ENCODE peak calls at places on chromosome 1, in nine cellular contexts. I is pancreas; A is OCI-LY7; E is thoracic aorta; N is BE2C; L is heart right ventricle; H is hepatocyte; J is CD8-positive, alpha-beta T cell; P is IMR-90. D is an unnamed sample. For H3K4me1, the result is how much of the 10 kb centered on the place peaks cover.

GRCh38 chr1:67347688-67348472 is 40.2 kb downstream of the IL12RB2 start:
- DNase-seq in I (no peak), A (peak), E (no peak), N (peak), L (peak), H (peak), J (no peak), P (peak), D (peak)

GRCh38 chr1:78440381-78440793 is 50.4 kb upstream of the PTGFR start:
- DNase-seq in I (no peak), A (no peak), E (no peak), N (no peak), L (no peak), H (no peak), J (no peak), P (peak), D (no peak)

GRCh38 chr1:15128077-15128476 is 25.5 kb upstream of the TMEM51 start:
- DNase-seq in I (no peak), A (no peak), E (no peak), N (no peak), L (no peak), H (no peak), J (no peak), P (no peak), D (no peak)

GRCh38 chr1:33086384-33086850 is 5.5 kb downstream of the AZIN2 start:
- DNase-seq in I (peak), A (peak), E (no peak), N (peak), L (peak), H (peak), J (peak), P (peak), D (peak)

GRCh38 chr1:245858683-245859509 is 648.2 kb downstream of the SMYD3 start:
- DNase-seq in I (no peak), A (peak), E (no peak), N (no peak), L (no peak), H (no peak), J (no peak), P (peak), D (peak)

GRCh38 chr1:164794310-164794709 is 235.3 kb downstream of the PBX1 start:
- DNase-seq in I (no peak), A (no peak), E (no peak), N (no peak), L (no peak), H (peak), J (no peak), P (peak), D (no peak)

GRCh38 chr1:113551728-113552127 is 161.4 kb downstream of the MAGI3 start:
- DNase-seq in I (no peak), A (no peak), E (no peak), N (no peak), L (no peak), H (no peak), J (no peak), P (no peak), D (no peak)

GRCh38 chr1:173863224-173864151 is 4.3 kb downstream of the GAS5 start:
- DNase-seq in I (no peak), A (peak), E (no peak), N (no peak), L (no peak), H (no peak), J (no peak), P (no peak), D (no peak)

GRCh38 chr1:43414634-43415223 is 25.0 kb downstream of the SZT2 start:
- DNase-seq in I (no peak), A (peak), E (no peak), N (peak), L (peak), H (peak), J (peak), P (peak), D (peak)

GRCh38 chr1:217911908-217912307 is 280.8 kb downstream of the SPATA17 start:
- DNase-seq in I (no peak), A (peak), E (no peak), N (peak), L (no peak), H (no peak), J (no peak), P (no peak), D (no peak)
- TF ChIP-seq CTCF in I (no peak), A (peak), E (no peak), N (peak), L (no peak), H (peak), J (no peak), P (no peak), D (no peak)

DNA sequence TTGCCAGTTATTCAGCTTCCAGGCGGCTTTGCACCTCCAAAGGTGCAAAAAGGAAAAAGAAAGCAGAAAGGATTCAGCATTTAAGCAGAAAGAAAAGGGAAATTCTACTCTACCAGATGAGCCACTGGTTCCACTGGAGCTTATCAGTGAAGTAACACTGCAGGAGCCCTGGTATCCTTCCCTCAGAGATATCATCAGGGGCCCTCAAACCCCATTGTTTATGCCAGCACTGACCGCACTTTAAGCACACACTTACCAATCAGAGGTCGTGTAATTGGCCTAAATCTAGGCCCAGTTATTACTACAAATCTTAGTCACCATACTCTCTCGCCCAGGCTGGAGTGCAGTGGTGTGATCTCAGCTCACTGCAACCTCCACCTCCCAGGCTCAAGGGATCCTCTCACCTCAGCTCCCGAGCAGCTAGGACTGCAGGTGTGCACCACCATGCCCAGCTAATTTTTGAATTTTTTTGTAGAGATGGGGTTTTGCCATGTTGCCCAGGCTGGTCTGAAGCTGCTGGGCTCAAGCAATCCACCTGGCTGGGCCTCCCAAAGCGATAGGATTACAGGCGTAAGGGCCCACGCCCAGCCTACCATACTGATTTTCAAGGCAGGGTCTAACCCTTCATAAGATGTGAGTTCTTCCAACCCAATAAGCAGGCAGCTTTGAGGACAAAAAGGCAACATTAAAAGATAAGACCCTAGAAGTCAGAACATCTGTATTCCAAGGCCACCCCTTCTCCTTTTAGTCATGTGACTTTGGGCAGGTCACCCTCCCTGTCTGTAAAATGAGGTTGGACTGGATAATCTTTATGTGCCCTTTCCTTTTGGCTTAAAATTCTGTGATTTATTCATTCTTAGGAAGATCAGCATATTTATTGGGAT is 125.3 kb downstream of the SYT2 start:
- DNase-seq in I (no peak), A (no peak), E (no peak), N (no peak), L (no peak), H (no peak), J (no peak), P (peak), D (no peak)
- H3K4me1 ChIP-seq in I (under half), A (under half), E (half or more), N (half or more), L (half or more), H (under half), J (under half), P (under half), D (under half)

GRCh38 chr1:175341631-175342429 is 149.3 kb upstream of the KIAA0040 start:
- DNase-seq in I (no peak), A (no peak), E (no peak), N (no peak), L (no peak), H (no peak), J (no peak), P (no peak), D (no peak)

GRCh38 chr1:175343945-175344344 is 151.4 kb upstream of the KIAA0040 start:
- DNase-seq in I (no peak), A (no peak), E (no peak), N (no peak), L (no peak), H (no peak), J (no peak), P (no peak), D (no peak)

GRCh38 chr1:175338447-175339135 is 146.0 kb upstream of the KIAA0040 start:
- DNase-seq in I (no peak), A (peak), E (no peak), N (peak), L (no peak), H (peak), J (peak), P (no peak), D (peak)
- TF ChIP-seq CTCF in I (peak), A (peak), E (peak), N (peak), L (peak), H (peak), J (peak), P (no peak), D (peak)

GRCh38 chr1:10639301-10640078 is 157.0 kb downstream of the CASZ1 start:
- DNase-seq in I (peak), A (no peak), E (no peak), N (no peak), L (no peak), H (no peak), J (no peak), P (no peak), D (peak)
- H3K4me1 ChIP-seq in I (under half), A (under half), E (half or more), N (under half), L (under half), H (under half), J (under half), P (under half), D (under half)

GRCh38 chr1:85282424-85282823 is 6.0 kb upstream of the BCL10 start:
- DNase-seq in I (no peak), A (no peak), E (no peak), N (no peak), L (no peak), H (no peak), J (no peak), P (no peak), D (no peak)
- TF ChIP-seq CTCF in I (no peak), A (peak), E (no peak), N (no peak), L (no peak), H (no peak), J (no peak), P (no peak), D (no peak)

DNA sequence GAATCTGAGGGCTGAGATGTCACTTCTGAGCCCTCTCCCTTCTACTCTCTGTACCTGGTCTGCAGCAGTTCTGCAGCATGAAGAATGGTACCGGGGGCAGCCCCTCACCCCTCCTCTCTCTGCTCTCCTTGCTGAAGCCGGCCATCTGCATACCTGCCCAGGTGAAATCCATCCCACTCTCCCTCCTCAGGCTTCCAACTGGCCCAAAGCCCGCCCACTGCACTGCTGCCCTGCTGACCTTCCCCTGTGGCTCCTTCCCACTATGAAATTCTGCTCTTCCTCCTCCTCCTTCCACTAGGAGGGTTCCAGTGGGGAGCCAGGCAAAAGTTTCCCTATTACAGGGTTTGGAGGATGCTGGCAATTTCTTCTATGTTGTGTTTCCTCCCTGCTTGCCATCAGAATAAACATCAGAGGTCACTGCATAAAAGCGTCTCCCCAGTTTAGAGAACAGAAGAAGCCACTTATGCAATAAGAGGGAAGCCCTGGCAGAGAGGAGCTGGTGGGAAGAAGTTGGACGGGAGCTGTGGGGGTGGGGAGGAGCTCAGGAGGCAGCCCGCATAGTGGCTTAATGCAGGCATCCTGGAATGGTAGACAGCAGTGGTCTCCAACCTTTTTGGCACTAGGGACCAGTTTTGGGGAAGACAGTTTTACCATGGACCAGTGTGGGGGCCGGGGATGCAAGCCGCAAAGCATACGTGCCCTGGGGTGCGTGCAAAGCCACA is 30.3 kb downstream of the TMCO4 start:
- DNase-seq in I (no peak), A (no peak), E (no peak), N (no peak), L (no peak), H (no peak), J (no peak), P (no peak), D (no peak)
- H3K4me1 ChIP-seq in I (under half), A (under half), E (under half), N (under half), L (under half), H (under half), J (under half), P (under half), D (under half)

DNA sequence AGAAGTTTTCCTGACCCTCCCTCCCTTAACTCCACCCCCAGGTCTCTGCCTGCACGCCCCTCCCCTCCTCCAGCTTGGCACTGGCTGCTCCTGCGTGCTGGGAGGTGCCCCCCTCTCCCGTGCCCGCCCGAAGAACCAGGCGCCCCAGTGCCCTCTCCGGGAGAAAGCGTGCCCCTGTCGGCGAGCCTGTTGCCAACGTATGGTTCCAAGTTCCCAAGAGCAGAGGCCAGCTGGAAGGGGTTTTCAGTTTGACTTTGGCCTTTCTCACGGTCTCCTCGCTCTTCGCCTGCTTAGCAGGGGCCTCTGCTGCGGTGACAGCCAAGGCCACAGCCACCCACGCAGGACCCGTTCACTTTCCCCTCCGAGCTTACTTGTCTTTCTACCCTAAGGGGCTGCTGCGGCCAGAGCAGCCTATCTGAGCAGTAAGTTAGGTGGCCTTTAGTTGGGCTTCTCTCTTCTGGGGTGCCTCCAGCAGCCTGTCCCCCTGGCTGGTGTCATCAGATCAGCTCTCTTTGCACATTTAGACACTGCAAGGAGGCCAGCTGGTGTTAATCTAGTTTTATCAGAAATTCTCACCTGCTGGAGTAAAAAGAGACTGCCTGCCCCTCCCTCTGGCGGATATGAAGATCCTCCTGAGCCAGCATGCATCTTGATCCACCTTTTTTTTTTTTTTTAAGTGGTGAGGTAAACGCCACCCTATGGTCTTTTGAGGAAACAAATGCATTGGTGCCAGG is 1.5 kb downstream of the STUM start:
- DNase-seq in I (peak), A (peak), E (no peak), N (no peak), L (peak), H (peak), J (peak), P (no peak), D (no peak)
- TF ChIP-seq CTCF in I (no peak), A (peak), E (peak), N (no peak), L (no peak), H (peak), J (no peak), P (no peak), D (peak)

GRCh38 chr1:167761400-167761799 is 39.6 kb downstream of the MPZL1 start:
- DNase-seq in I (no peak), A (no peak), E (no peak), N (no peak), L (no peak), H (no peak), J (no peak), P (no peak), D (no peak)
- H3K4me1 ChIP-seq in I (under half), A (under half), E (under half), N (under half), L (under half), H (under half), J (under half), P (under half), D (under half)

DNA sequence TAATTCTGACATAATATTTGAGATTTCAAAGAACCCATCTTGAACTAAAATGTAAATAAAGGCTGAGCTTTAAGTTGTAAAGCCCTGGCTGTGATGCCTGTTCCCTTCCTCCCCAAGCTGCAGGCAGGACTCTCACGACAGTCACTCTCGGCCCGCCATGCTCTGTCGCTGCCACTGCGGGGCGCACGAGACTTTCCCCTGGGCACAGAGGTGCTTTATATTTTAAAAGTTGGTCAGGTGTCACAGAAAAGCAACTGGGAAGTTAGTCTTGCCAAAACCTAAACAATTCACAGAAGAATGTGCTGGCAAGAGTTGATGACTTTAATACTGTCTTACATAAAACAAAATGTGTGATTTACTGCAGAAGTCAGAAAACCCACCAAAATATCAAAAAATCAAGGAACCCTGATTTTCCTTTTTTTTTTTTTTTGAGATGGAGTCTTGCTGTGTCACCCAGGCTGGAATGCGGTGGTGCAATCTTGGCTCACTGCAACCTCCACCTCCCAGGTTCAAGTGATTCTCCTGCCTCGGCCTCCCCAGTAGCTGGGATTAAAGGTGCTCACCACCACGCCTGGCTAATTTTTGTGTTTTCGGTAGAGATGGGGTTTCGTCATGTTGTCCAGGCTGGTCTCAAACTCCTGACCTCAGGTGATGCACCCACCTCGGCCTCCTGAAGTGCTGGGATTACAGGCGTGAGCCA is 10.7 kb downstream of the LRRC47 start:
- DNase-seq in I (peak), A (peak), E (no peak), N (no peak), L (no peak), H (no peak), J (no peak), P (no peak), D (peak)
- TF ChIP-seq CTCF in I (no peak), A (peak), E (no peak), N (peak), L (no peak), H (peak), J (no peak), P (peak), D (peak)

DNA sequence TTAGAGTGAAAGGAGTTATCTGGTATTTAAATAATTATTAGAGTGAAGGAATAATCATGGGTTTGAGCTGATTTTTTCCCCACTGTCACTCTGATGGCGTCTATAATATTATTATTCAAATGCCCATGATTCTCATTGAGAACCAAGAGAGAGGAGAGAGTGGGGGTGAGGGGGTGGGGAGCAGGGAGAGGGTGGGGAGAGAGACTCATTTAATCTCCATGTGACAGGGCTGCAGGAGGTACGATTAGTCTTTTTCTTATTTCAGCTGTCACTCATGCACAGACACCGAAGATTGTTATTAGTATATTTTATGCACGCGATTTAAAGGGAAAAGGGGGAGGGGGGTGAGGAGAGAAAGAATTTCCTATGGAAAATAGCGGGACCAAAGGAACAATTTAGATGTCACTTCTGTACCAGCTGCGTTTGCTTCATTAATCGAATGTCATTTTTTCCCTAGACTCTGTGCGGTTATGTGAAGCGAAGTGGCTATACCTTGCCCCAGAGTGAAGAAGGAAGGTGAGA is 19.9 kb downstream of the PLXNA2 start:
- DNase-seq in I (no peak), A (no peak), E (no peak), N (no peak), L (no peak), H (no peak), J (no peak), P (no peak), D (no peak)
- H3K4me1 ChIP-seq in I (under half), A (under half), E (half or more), N (under half), L (half or more), H (under half), J (under half), P (under half), D (half or more)